ENCODE peak calls at places on chromosomes 5 and 9, in six cellular contexts. W is heart right ventricle, V is astrocyte of the spinal cord, X is ovary, N is HFF-Myc, D is AG09309. B is an unnamed sample.

GRCh38 chr9:22913518-22913917 is 466.9 kb downstream of the DMRTA1 start:
- DNase-seq in W (no peak), V (no peak), X (no peak), N (no peak), D (no peak), B (no peak)

GRCh38 chr9:77020438-77021264 is 1.2 kb downstream of the FOXB2 start:
- DNase-seq in W (no peak), V (no peak), X (no peak), N (no peak), D (no peak), B (no peak)

GRCh38 chr5:57666582-57666981 is 184.0 kb upstream of the ACTBL2 start:
- DNase-seq in W (no peak), V (no peak), X (no peak), N (no peak), D (no peak), B (no peak)

GRCh38 chr5:84383816-84384603 is 670 bp downstream of the EDIL3 start:
- DNase-seq in W (peak), V (peak), X (peak), N (no peak), D (no peak), B (no peak)

GRCh38 chr9:346114-346513 is 131.4 kb downstream of the DOCK8 start:
- DNase-seq in W (no peak), V (no peak), X (peak), N (no peak), D (no peak), B (peak)

GRCh38 chr5:178588769-178589168 is 1.4 kb downstream of the COL23A1 start:
- DNase-seq in W (no peak), V (no peak), X (no peak), N (no peak), D (no peak), B (no peak)

GRCh38 chr5:137303509-137303908 is 195.6 kb downstream of the SPOCK1 start:
- DNase-seq in W (no peak), V (no peak), X (no peak), N (no peak), D (no peak), B (no peak)

GRCh38 chr5:138053554-138053953 is 20.7 kb upstream of the FAM13B start:
- DNase-seq in W (no peak), V (no peak), X (no peak), N (no peak), D (no peak), B (no peak)

GRCh38 chr5:178284095-178284675 is 51.6 kb upstream of the PHYKPL start:
- DNase-seq in W (no peak), V (peak), X (no peak), N (peak), D (no peak), B (no peak)

GRCh38 chr5:167332291-167332690 is 959.2 kb upstream of the WWC1 start:
- DNase-seq in W (no peak), V (no peak), X (no peak), N (no peak), D (no peak), B (no peak)

GRCh38 chr9:134618163-134618822 is 23.3 kb upstream of the COL5A1 start:
- DNase-seq in W (no peak), V (no peak), X (no peak), N (no peak), D (no peak), B (no peak)

GRCh38 chr5:31605920-31606319 is 33.0 kb upstream of the PDZD2 start:
- DNase-seq in W (no peak), V (no peak), X (no peak), N (no peak), D (no peak), B (no peak)

GRCh38 chr9:36401179-36401740 is 1.2 kb upstream of the RNF38 start:
- DNase-seq in W (no peak), V (peak), X (peak), N (no peak), D (no peak), B (peak)

GRCh38 chr9:36451949-36452348 is 51.9 kb upstream of the RNF38 start:
- DNase-seq in W (no peak), V (no peak), X (no peak), N (no peak), D (no peak), B (no peak)

GRCh38 chr5:107512029-107512428 is 158.7 kb downstream of the EFNA5 start:
- DNase-seq in W (no peak), V (no peak), X (no peak), N (no peak), D (no peak), B (no peak)

DNA sequence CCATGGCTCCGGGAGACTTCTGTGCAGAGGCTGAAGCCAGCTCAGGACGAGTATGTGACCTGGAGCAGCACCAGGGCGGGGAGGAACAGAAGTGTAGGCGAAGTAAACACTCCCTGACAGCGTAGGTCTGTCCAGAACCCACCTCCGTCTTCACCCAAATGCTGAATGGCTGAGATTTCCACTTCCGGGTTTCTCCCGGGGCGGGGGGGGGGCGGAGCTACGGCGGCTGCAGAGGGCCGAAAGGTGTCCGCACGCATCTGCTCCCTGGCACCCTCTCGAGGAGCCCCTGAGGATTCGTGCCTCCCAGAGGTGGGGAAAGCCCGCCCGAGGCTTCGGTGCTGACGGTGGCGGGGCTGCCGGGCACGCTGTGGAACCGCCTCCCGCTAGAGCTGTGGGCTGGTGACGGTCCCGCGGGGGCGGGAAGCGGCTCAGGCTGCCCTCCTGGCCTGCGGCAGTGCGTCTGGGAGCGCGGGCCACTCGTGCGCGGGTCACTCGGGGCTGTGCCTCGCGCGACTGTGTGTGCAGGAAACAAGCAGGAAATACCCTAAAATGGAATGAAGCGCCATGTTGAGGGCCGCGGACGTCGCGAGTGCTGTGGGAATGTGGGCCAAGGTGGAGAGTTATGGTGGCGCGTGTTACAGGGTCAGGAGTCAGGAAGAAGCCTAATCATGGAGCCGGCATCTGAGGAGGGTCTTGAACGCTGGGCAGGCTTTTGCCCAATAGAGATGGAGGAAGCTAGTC is 1425.4 kb downstream of the FOXD4L5 start:
- DNase-seq in W (peak), V (peak), X (peak), N (no peak), D (no peak), B (no peak)
- TF ChIP-seq CTCF in W (no peak), V (no peak), X (no peak), N (no peak), D (no peak), B (no peak)

DNA sequence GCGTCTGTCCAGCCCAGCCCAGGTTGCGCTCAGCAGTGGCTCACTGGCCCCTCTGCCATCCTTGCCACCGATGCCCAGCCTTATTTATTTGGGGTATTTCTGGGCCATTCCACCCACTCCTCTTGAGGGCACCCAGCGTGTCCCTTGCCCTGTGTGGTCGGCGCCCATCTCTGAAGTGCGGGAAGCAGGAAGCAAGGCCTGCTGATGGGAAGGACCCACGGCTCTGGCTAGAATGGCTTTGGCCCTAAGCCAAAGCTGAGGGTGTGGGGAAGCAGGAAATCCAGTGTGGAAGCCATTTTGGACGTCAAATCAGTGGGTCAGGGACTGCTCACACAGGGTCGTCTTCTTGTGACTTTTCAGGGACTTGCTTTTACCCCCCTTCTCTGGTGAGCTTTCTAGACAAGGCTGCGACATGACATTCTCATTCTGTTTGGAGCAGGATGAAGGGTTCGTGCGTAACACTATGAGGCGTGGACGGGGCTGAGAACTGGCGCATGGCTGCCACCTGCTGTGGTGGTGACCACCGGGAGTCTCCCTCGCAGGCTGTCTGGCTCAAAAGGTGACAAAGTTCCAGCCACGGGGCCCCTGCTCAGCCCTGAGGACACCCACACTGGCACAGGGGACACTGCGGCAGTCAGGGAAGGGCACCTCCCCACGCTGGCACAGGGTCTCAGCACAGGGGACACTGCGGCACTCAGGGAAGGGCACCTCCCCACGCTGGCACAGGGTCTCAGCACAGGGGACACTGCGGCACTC is 50.7 kb upstream of the NKD2 start:
- DNase-seq in W (no peak), V (no peak), X (no peak), N (no peak), D (no peak), B (no peak)
- H3K4me3 ChIP-seq in W (no peak), V (no peak), X (no peak), N (no peak), D (no peak), B (no peak)

GRCh38 chr9:135793221-135794056 is 91.5 kb downstream of the KCNT1 start:
- DNase-seq in W (no peak), V (no peak), X (no peak), N (no peak), D (no peak), B (no peak)
- TF ChIP-seq CTCF in W (no peak), V (no peak), X (no peak), N (no peak), D (no peak), B (no peak)

DNA sequence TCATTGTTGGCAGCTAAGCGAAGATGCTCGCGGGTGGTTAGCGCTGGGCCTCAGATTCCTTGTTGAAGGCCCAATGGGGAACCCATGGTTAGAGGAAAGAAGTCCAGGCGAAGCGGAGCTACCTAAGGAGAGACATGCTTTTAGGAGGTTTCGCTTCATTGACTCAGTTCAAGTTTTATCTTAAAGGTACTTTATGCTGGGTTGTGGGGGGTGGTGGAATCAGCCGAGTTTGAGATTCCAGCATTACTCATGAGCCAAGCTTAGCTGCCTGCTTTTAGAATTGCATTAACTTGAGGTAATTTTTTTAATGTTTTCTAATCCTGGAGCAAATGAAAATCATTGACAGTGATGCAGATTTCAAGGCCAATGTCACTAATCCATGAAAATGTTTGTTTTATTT is 16.1 kb downstream of the MEGF10 start:
- DNase-seq in W (no peak), V (peak), X (no peak), N (no peak), D (no peak), B (peak)
- H3K4me3 ChIP-seq in W (no peak), V (no peak), X (no peak), N (no peak), D (no peak), B (no peak)

DNA sequence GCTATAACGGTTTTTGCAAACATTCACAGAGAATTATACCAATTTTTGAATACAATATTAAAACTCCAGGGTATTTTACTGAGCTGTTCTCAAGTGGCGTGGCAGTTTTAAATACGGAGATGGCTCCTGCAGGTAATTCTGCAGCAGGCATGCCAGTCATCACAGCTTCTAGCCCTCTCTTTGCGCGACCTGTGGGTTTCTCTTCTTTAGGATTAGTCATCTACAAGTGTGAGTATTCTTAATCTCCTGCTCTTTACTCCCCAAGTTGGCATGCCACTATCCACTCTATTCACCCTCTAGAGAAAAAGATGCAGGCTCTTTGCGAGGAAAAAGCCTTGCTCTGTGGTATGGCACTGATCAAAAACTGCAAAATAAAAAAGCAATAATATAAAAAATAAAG is 43.9 kb downstream of the ANKRD31 start:
- DNase-seq in W (no peak), V (no peak), X (no peak), N (no peak), D (no peak), B (no peak)
- TF ChIP-seq CTCF in W (no peak), V (no peak), X (no peak), N (no peak), D (no peak), B (no peak)

GRCh38 chr5:15772131-15772530 is 272.2 kb downstream of the FBXL7 start:
- DNase-seq in W (no peak), V (no peak), X (no peak), N (no peak), D (no peak), B (no peak)

GRCh38 chr5:15768936-15769335 is 269.0 kb downstream of the FBXL7 start:
- DNase-seq in W (no peak), V (no peak), X (no peak), N (no peak), D (no peak), B (no peak)

DNA sequence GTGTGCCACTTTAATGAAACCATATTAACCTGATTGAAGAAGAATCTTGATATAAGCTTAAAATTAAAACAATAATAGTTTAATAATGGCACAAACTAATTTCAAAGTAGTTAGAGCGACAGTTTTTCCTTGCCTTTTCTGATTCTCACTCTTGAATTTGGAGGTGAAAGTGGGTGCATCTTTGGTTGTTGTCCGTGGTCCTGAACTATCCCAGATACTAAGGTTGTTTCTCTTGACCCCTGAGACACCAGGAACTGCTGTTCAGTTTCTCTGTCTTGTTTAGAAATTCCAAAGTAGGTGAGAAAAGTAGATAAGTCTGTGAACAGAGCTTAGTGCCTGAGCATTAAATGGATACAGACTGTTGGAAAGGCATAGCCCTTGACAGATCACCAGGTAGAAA is 274.7 kb downstream of the FBXL7 start:
- DNase-seq in W (no peak), V (no peak), X (no peak), N (no peak), D (no peak), B (no peak)
- H3K4me3 ChIP-seq in W (no peak), V (no peak), X (no peak), N (no peak), D (no peak), B (no peak)